ENCODE peak calls at places on chromosomes 3 and 15, in nine cellular contexts. X is OCI-LY7; L is GM12865; V is choroid plexus epithelial cell; M is A172; I is HEK293T; A is stimulated activated CD4-positive, alpha-beta T cell treated with anti-CD3 and anti-CD28 coated beads, TNF-alpha, amount 100 ng/mL, for 4 hours; N is activated gamma-delta T cell treated with Interleukin-2 at 50 U/mL for 16 hours; C is amniotic stem cell. H is an unnamed sample.
A peak's percentile ranks its signal among the peaks of the same experiment; 100 is the strongest.

GRCh38 chr3:46845860-46846623 is 17.2 kb downstream of the MYL3 start:
- DNase-seq in X (peak; percentile 14), L (peak; percentile 88), V (peak; percentile 70), M (peak; percentile 47), I (peak; percentile 84), A (peak; percentile 58), N (peak; percentile 74), C (peak; percentile 70), H (peak; percentile 78)

GRCh38 chr3:123605789-123606234 is 21.0 kb upstream of the HACD2 start:
- DNase-seq in X (peak; percentile 13), L (peak; percentile 76), V (no peak), M (peak; percentile 77), I (no peak), A (no peak), N (no peak), C (no peak), H (no peak)

GRCh38 chr3:98188553-98188952 is 22.1 kb downstream of the OR5H15 start:
- DNase-seq in X (peak; percentile 12), L (peak; percentile 56), V (peak; percentile 15), M (peak; percentile 8), I (peak; percentile 14), A (no peak), N (no peak), C (no peak), H (no peak)

GRCh38 chr15:66740802-66741201 is 38.8 kb downstream of the SMAD6 start:
- DNase-seq in X (no peak), L (no peak), V (no peak), M (peak; percentile 49), I (no peak), A (no peak), N (no peak), C (no peak), H (no peak)

GRCh38 chr3:116579843-116580242 is 129.7 kb upstream of the TUSC7 start:
- DNase-seq in X (no peak), L (peak; percentile 1), V (peak; percentile 6), M (no peak), I (peak; percentile 15), A (no peak), N (no peak), C (no peak), H (no peak)

GRCh38 chr3:116394365-116394764 is 50.9 kb downstream of the LSAMP start:
- DNase-seq in X (no peak), L (no peak), V (no peak), M (no peak), I (no peak), A (no peak), N (no peak), C (no peak), H (no peak)

GRCh38 chr3:58719684-58720083 is 53.1 kb upstream of the FAM3D start:
- DNase-seq in X (no peak), L (no peak), V (peak; percentile 2), M (peak; percentile 2), I (no peak), A (no peak), N (no peak), C (no peak), H (no peak)

GRCh38 chr15:92683511-92683834 is 27.9 kb upstream of the FAM174B start:
- DNase-seq in X (no peak), L (peak; percentile 87), V (peak; percentile 53), M (no peak), I (no peak), A (no peak), N (no peak), C (no peak), H (peak; percentile 77)

GRCh38 chr3:149575213-149575961 is 82.4 kb downstream of the WWTR1 start:
- DNase-seq in X (no peak), L (peak; percentile 17), V (peak; percentile 88), M (peak; percentile 97), I (no peak), A (no peak), N (no peak), C (peak; percentile 58), H (no peak)

GRCh38 chr3:135249186-135249585 is 454.1 kb downstream of the EPHB1 start:
- DNase-seq in X (no peak), L (no peak), V (no peak), M (no peak), I (no peak), A (no peak), N (no peak), C (no peak), H (no peak)

GRCh38 chr3:77159182-77159581 is 119.3 kb downstream of the ROBO2 start:
- DNase-seq in X (no peak), L (no peak), V (peak; percentile 12), M (no peak), I (peak; percentile 23), A (no peak), N (no peak), C (no peak), H (no peak)

GRCh38 chr15:27844018-27844666 is 255.0 kb downstream of the OCA2 start:
- DNase-seq in X (no peak), L (no peak), V (peak; percentile 46), M (peak; percentile 38), I (no peak), A (no peak), N (no peak), C (no peak), H (no peak)

GRCh38 chr3:172751188-172751571 is 654 bp downstream of the ECT2 start:
- DNase-seq in X (peak; percentile 63), L (peak; percentile 46), V (peak; percentile 35), M (peak; percentile 38), I (peak; percentile 20), A (peak; percentile 2), N (no peak), C (peak; percentile 10), H (peak; percentile 31)

GRCh38 chr3:134765468-134765867 is 29.6 kb upstream of the EPHB1 start:
- DNase-seq in X (no peak), L (no peak), V (no peak), M (no peak), I (no peak), A (no peak), N (no peak), C (no peak), H (no peak)

GRCh38 chr3:80733522-80734176 is 965.9 kb upstream of the ROBO1 start:
- DNase-seq in X (no peak), L (no peak), V (peak; percentile 91), M (peak; percentile 4), I (peak; percentile 7), A (no peak), N (no peak), C (no peak), H (no peak)

GRCh38 chr15:60479711-60480110 is 769 bp upstream of the ICE2 start:
- DNase-seq in X (peak; percentile 10), L (peak; percentile 52), V (no peak), M (no peak), I (no peak), A (no peak), N (no peak), C (no peak), H (no peak)

GRCh38 chr3:99720985-99721632 is 82.7 kb downstream of the COL8A1 start:
- DNase-seq in X (no peak), L (no peak), V (no peak), M (peak; percentile 44), I (no peak), A (no peak), N (no peak), C (no peak), H (no peak)

GRCh38 chr3:114606336-114606735 is 312.5 kb downstream of the TIGIT start:
- DNase-seq in X (no peak), L (no peak), V (no peak), M (no peak), I (no peak), A (no peak), N (no peak), C (no peak), H (no peak)

GRCh38 chr3:4421121-4421520 is 45.9 kb downstream of the SUMF1 start:
- DNase-seq in X (no peak), L (peak; percentile 48), V (peak; percentile 75), M (peak; percentile 82), I (no peak), A (no peak), N (no peak), C (no peak), H (no peak)

GRCh38 chr3:154952538-154952937 is 127.6 kb upstream of the MME start:
- DNase-seq in X (no peak), L (no peak), V (no peak), M (no peak), I (no peak), A (no peak), N (no peak), C (no peak), H (no peak)

GRCh38 chr3:113157408-113157980 is 53.9 kb upstream of the BOC start:
- DNase-seq in X (no peak), L (no peak), V (peak; percentile 15), M (no peak), I (no peak), A (no peak), N (no peak), C (no peak), H (no peak)

H was measured in WERI-Rb-1.